ENCODE peak calls at places on chromosomes 1 and 21, in five cellular contexts. T is GM12864, W is AG10803, J is GM12865, U is bronchial epithelial cell. R is an unnamed sample.

GRCh38 chr1:117680316-117681002 is 74.6 kb downstream of the TENT5C start:
- DNase-seq in T (no peak), W (no peak), J (no peak), U (no peak), R (no peak)

GRCh38 chr1:179883739-179884138 is 1.7 kb downstream of the TOR1AIP1 start:
- DNase-seq in T (peak), W (no peak), J (peak), U (peak), R (peak)

GRCh38 chr1:223364685-223365382 is 858 bp upstream of the SUSD4 start:
- DNase-seq in T (no peak), W (no peak), J (no peak), U (peak), R (no peak)

GRCh38 chr1:21258331-21259134 is 31.7 kb downstream of the ECE1 start:
- DNase-seq in T (no peak), W (no peak), J (no peak), U (peak), R (no peak)

GRCh38 chr1:41363632-41364320 is 2.5 kb downstream of the FOXO6 start:
- DNase-seq in T (no peak), W (no peak), J (no peak), U (no peak), R (no peak)

GRCh38 chr1:240462766-240463410 is 149.1 kb downstream of the GREM2 start:
- DNase-seq in T (no peak), W (peak), J (no peak), U (peak), R (no peak)

GRCh38 chr1:41013812-41014211 is 7.7 kb downstream of the SLFNL1 start:
- DNase-seq in T (no peak), W (no peak), J (no peak), U (no peak), R (no peak)

GRCh38 chr1:76402128-76402527 is 327.6 kb downstream of the ST6GALNAC3 start:
- DNase-seq in T (no peak), W (no peak), J (no peak), U (no peak), R (no peak)

GRCh38 chr1:9942399-9942938 is 722 bp downstream of the LZIC start:
- DNase-seq in T (peak), W (peak), J (peak), U (peak), R (peak)

GRCh38 chr1:16174886-16175598 is 19.2 kb upstream of the EPHA2 start:
- DNase-seq in T (no peak), W (no peak), J (no peak), U (no peak), R (no peak)

GRCh38 chr1:41315867-41316266 is 45.4 kb upstream of the FOXO6 start:
- DNase-seq in T (no peak), W (no peak), J (no peak), U (no peak), R (no peak)

GRCh38 chr1:99727575-99728190 is 38.8 kb downstream of the FRRS1 start:
- DNase-seq in T (no peak), W (peak), J (no peak), U (no peak), R (peak)

GRCh38 chr1:203086992-203087763 is 1.4 kb upstream of the MYOG start:
- DNase-seq in T (no peak), W (no peak), J (no peak), U (no peak), R (no peak)

GRCh38 chr1:203082571-203083462 is 3.0 kb downstream of the MYOG start:
- DNase-seq in T (no peak), W (no peak), J (no peak), U (no peak), R (no peak)

GRCh38 chr1:203083463-203083921 is 2.3 kb downstream of the MYOG start:
- DNase-seq in T (no peak), W (no peak), J (no peak), U (no peak), R (no peak)

GRCh38 chr1:203085528-203086406 is at the start of gene MYOG:
- DNase-seq in T (no peak), W (no peak), J (no peak), U (no peak), R (no peak)

GRCh38 chr1:203084588-203085527 is 954 bp downstream of the MYOG start:
- DNase-seq in T (no peak), W (no peak), J (peak), U (no peak), R (no peak)
- TF ChIP-seq CTCF in T (peak), W (peak), J (peak), U (peak), R (peak)

GRCh38 chr1:110067957-110068645 is 2.4 kb downstream of the ALX3 start:
- DNase-seq in T (no peak), W (no peak), J (no peak), U (no peak), R (peak)
- H3K4me3 ChIP-seq in T (no peak), W (no peak), J (no peak), U (no peak), R (peak)

GRCh38 chr21:44950016-44950326 is 10.1 kb downstream of the SLX9 start:
- DNase-seq in T (no peak), W (no peak), J (no peak), U (no peak), R (no peak)

GRCh38 chr21:44950351-44950750 is 10.5 kb downstream of the SLX9 start:
- DNase-seq in T (no peak), W (no peak), J (no peak), U (no peak), R (no peak)

GRCh38 chr21:44948426-44949120 is 8.7 kb downstream of the SLX9 start:
- DNase-seq in T (no peak), W (no peak), J (no peak), U (no peak), R (no peak)

GRCh38 chr21:44947930-44948331 is 8.1 kb downstream of the SLX9 start:
- DNase-seq in T (no peak), W (no peak), J (no peak), U (no peak), R (no peak)

DNA sequence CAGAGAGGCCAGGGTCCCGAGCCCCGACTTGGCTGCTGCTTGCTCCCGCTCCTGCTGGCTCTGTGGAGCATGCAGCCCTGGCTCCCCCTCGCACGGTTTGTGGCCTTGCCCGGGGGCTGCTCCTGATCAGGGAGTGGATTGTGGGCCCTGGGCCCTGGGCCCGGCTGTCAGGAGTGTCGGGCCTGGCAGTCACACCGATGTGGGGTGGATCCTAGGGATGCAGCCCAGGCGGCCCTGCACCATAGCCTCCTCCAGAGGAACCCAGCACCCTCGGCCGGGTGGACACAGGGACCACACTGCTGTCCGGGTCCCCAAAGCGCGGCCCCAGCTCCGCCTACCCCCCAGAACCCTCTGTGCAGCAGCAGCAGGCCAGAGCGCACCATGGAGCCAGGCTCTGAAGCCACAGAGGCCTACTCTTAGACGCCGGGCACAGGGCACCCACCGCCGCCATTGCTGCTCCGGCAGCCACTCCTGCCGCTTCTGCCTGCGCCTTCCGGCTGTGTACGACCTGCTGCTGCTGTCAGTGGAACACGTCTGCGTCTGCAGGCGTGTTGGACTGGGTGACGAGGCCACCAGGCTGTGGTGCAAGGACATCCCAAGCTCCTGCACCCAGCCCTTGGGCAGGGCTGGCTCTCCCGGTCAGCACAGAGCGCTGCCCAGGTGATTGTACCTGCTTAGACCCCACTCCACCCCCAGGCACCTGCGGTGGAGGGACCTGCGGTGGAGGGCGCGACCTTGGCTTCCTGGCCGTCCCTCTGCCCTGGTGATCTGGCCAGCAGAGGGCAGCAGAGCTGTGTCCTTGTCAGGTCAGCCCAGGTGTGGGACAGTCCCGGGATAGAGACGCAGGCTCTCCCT is 9.6 kb downstream of the SLX9 start:
- DNase-seq in T (no peak), W (peak), J (peak), U (peak), R (no peak)
- TF ChIP-seq CTCF in T (peak), W (peak), J (peak), U (peak), R (peak)

DNA sequence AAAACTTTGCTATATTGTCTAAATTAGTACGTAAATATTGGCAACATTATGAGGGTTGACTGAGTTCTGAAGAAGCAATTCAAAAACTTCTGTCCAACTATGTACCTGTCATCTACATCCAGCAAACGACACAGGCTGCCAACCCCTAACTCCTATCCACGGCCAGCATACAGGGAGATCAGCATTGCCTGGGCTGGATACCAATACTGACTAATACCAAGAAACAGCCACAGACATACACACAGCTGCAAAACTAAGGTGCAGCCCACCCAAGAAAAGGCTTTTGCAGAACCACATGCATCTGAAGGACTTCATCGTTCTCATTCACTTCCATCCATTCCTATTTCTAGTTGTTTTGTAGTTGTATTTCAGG is 2.0 kb downstream of the KIAA0319L start:
- DNase-seq in T (no peak), W (no peak), J (no peak), U (no peak), R (no peak)
- H3K4me3 ChIP-seq in T (no peak), W (no peak), J (no peak), U (peak), R (no peak)

DNA sequence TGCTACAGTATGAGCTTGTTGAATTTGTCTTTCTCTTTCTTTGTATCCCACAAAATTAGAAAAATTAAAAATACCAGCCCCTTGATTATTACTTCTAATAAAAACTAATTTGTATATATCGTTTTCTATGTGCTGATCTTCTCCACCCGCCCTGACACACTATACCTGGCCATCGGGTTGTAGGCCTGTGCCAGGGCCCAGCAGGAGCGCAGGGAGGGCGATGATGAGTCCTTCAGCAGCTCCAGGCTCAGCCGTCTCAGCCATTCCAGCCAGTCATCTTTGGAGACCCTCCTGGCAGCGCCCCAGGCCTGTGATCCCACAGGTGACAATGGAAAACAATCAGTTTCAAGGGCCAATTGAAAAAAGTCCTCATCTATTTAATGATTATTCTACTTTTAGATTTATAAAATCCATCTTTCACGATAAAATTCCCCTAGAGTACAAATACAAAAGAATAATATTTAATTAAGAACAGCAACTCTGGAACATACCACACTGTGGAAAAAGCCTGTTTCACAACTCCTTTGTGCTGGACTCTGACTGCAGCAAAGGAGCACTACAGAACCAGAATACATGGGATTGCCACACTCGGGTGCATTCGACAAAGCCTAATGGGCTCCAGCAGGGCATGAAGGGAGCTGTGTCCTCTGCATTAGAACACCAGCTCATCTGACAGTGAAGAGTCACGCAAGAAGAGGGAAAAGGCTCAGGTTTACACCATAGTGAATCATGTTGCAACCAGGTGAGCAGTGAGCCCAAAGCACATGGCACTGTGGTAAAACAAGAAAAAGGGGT is 15.4 kb downstream of the ANGPTL7 start:
- DNase-seq in T (no peak), W (peak), J (no peak), U (no peak), R (no peak)
- TF ChIP-seq CTCF in T (no peak), W (no peak), J (no peak), U (no peak), R (no peak)

GRCh38 chr1:77925966-77926365 is 37.5 kb downstream of the NEXN start:
- DNase-seq in T (no peak), W (no peak), J (no peak), U (no peak), R (peak)
- H3K4me3 ChIP-seq in T (no peak), W (no peak), J (no peak), U (no peak), R (no peak)

GRCh38 chr1:156833598-156833997 is 16.9 kb upstream of the SH2D2A start:
- DNase-seq in T (no peak), W (no peak), J (peak), U (no peak), R (no peak)
- TF ChIP-seq CTCF in T (no peak), W (no peak), J (no peak), U (no peak), R (no peak)

GRCh38 chr21:42234026-42234425 is 15.1 kb downstream of the ABCG1 start:
- DNase-seq in T (no peak), W (no peak), J (no peak), U (no peak), R (no peak)

GRCh38 chr21:42236693-42237092 is 17.8 kb downstream of the ABCG1 start:
- DNase-seq in T (no peak), W (no peak), J (peak), U (no peak), R (no peak)

GRCh38 chr21:42236014-42236413 is 17.1 kb downstream of the ABCG1 start:
- DNase-seq in T (no peak), W (no peak), J (no peak), U (no peak), R (no peak)

GRCh38 chr21:42234464-42235241 is 15.7 kb downstream of the ABCG1 start:
- DNase-seq in T (no peak), W (no peak), J (peak), U (peak), R (no peak)

DNA sequence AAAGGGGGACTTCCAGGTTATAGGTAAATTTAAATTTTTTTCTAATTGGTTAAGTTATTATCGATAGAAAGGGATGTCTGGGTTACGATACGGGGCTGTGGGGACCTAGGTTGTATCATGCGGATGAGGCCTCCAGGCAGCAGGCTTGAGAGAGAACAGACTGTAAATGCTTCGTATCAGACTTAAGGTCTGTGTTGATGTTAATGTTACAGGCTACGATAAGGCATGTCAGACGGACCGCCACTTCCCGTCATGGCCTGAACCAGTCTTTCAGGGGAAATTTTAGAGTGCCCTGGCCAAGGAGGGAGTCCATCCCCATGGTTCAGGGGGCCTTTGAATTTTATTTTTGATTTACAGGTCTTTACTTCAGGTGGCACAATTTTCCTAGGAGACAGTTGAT is 16.7 kb downstream of the ABCG1 start:
- DNase-seq in T (no peak), W (no peak), J (no peak), U (no peak), R (no peak)
- H3K4me3 ChIP-seq in T (no peak), W (no peak), J (no peak), U (no peak), R (no peak)

DNA sequence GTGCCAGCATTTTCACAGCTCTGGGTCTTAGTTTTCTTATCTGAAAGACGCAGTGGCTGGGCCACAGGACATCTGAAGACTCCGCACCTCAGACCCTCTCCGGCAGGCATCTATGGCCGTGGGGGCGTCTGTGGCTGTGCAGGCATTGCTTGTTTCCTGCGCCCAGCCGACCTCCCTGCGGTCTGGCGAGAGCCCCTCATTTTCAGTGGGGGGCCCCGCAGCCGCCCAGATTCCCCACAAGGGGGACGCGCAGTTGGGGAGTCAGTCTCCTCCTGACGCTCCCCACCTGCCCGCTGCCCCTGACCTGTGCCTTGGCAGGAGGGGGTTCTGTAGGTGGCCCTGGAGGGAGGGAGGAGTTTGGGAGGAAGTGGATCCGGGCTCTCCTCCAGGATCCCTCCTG is 3.5 kb upstream of the TFF1 start:
- DNase-seq in T (no peak), W (no peak), J (no peak), U (no peak), R (no peak)
- TF ChIP-seq CTCF in T (no peak), W (no peak), J (no peak), U (no peak), R (no peak)